ENCODE peak calls at places on chromosomes 1 and 21, in ten cellular contexts. One of them, this sample, is unnamed.

GRCh38 chr1:22870201-22870871 is 102.3 kb downstream of the LACTBL1 start:
- DNase-seq in endothelial cell: no peak
- DNase-seq in testis: peak; percentile 20
- DNase-seq in right atrium auricular region: no peak
- DNase-seq in GM12865: no peak
- DNase-seq in Kasumi-1: no peak
- DNase-seq in NCI-H2081: no peak
- DNase-seq in H7: no peak
- DNase-seq in AG09309: no peak
- DNase-seq in T-helper 17 cell: no peak
- DNase-seq in this sample: no peak

GRCh38 chr1:15279576-15280230 is 32.7 kb downstream of the FHAD1 start:
- DNase-seq in endothelial cell: no peak
- DNase-seq in testis: peak; percentile 55
- DNase-seq in right atrium auricular region: no peak
- DNase-seq in GM12865: no peak
- DNase-seq in Kasumi-1: no peak
- DNase-seq in NCI-H2081: no peak
- DNase-seq in H7: peak; percentile 75
- DNase-seq in AG09309: no peak
- DNase-seq in T-helper 17 cell: no peak
- DNase-seq in this sample: no peak

GRCh38 chr1:64006276-64007051 is 197.0 kb upstream of the UBE2U start:
- DNase-seq in endothelial cell: no peak
- DNase-seq in testis: no peak
- DNase-seq in right atrium auricular region: no peak
- DNase-seq in GM12865: no peak
- DNase-seq in Kasumi-1: no peak
- DNase-seq in NCI-H2081: peak; percentile 83
- DNase-seq in H7: no peak
- DNase-seq in AG09309: no peak
- DNase-seq in T-helper 17 cell: no peak
- DNase-seq in this sample: no peak

GRCh38 chr1:85462931-85463665 is 1.9 kb downstream of the DDAH1 start:
- DNase-seq in endothelial cell: no peak
- DNase-seq in testis: no peak
- DNase-seq in right atrium auricular region: no peak
- DNase-seq in GM12865: no peak
- DNase-seq in Kasumi-1: no peak
- DNase-seq in NCI-H2081: no peak
- DNase-seq in H7: no peak
- DNase-seq in AG09309: no peak
- DNase-seq in T-helper 17 cell: no peak
- DNase-seq in this sample: no peak

GRCh38 chr1:95435611-95436010 is 201.6 kb downstream of the RWDD3 start:
- DNase-seq in endothelial cell: no peak
- DNase-seq in testis: no peak
- DNase-seq in right atrium auricular region: no peak
- DNase-seq in GM12865: no peak
- DNase-seq in Kasumi-1: no peak
- DNase-seq in NCI-H2081: no peak
- DNase-seq in H7: no peak
- DNase-seq in AG09309: no peak
- DNase-seq in T-helper 17 cell: no peak
- DNase-seq in this sample: no peak

GRCh38 chr1:29264773-29265389 is 28.6 kb downstream of the PTPRU start:
- DNase-seq in endothelial cell: no peak
- DNase-seq in testis: no peak
- DNase-seq in right atrium auricular region: no peak
- DNase-seq in GM12865: no peak
- DNase-seq in Kasumi-1: no peak
- DNase-seq in NCI-H2081: no peak
- DNase-seq in H7: no peak
- DNase-seq in AG09309: peak; percentile 53
- DNase-seq in T-helper 17 cell: no peak
- DNase-seq in this sample: no peak

GRCh38 chr1:196393742-196394141 is 214.5 kb downstream of the KCNT2 start:
- DNase-seq in endothelial cell: no peak
- DNase-seq in testis: peak; percentile 70
- DNase-seq in right atrium auricular region: peak; percentile 73
- DNase-seq in GM12865: no peak
- DNase-seq in Kasumi-1: no peak
- DNase-seq in NCI-H2081: no peak
- DNase-seq in H7: no peak
- DNase-seq in AG09309: no peak
- DNase-seq in T-helper 17 cell: no peak
- DNase-seq in this sample: no peak

GRCh38 chr1:12677565-12677964 is 33.7 kb downstream of the AADACL4 start:
- DNase-seq in endothelial cell: no peak
- DNase-seq in testis: no peak
- DNase-seq in right atrium auricular region: no peak
- DNase-seq in GM12865: no peak
- DNase-seq in Kasumi-1: no peak
- DNase-seq in NCI-H2081: no peak
- DNase-seq in H7: no peak
- DNase-seq in AG09309: no peak
- DNase-seq in T-helper 17 cell: no peak
- DNase-seq in this sample: no peak

GRCh38 chr1:245501635-245502034 is 346.9 kb downstream of the KIF26B start:
- DNase-seq in endothelial cell: no peak
- DNase-seq in testis: no peak
- DNase-seq in right atrium auricular region: no peak
- DNase-seq in GM12865: no peak
- DNase-seq in Kasumi-1: peak; percentile 50
- DNase-seq in NCI-H2081: no peak
- DNase-seq in H7: no peak
- DNase-seq in AG09309: no peak
- DNase-seq in T-helper 17 cell: no peak
- DNase-seq in this sample: no peak

GRCh38 chr1:70361727-70362413 is 7.3 kb upstream of the ANKRD13C start:
- DNase-seq in endothelial cell: peak; percentile 20
- DNase-seq in testis: no peak
- DNase-seq in right atrium auricular region: no peak
- DNase-seq in GM12865: no peak
- DNase-seq in Kasumi-1: no peak
- DNase-seq in NCI-H2081: no peak
- DNase-seq in H7: peak; percentile 29
- DNase-seq in AG09309: no peak
- DNase-seq in T-helper 17 cell: no peak
- DNase-seq in this sample: no peak

GRCh38 chr21:45093064-45093532 is 18.7 kb downstream of the ADARB1 start:
- DNase-seq in endothelial cell: no peak
- DNase-seq in testis: no peak
- DNase-seq in right atrium auricular region: no peak
- DNase-seq in GM12865: no peak
- DNase-seq in Kasumi-1: no peak
- DNase-seq in NCI-H2081: no peak
- DNase-seq in H7: no peak
- DNase-seq in AG09309: no peak
- DNase-seq in T-helper 17 cell: no peak
- DNase-seq in this sample: no peak

GRCh38 chr1:156471496-156472490 is 28.8 kb downstream of the MEF2D start:
- DNase-seq in endothelial cell: no peak
- DNase-seq in testis: peak; percentile 78
- DNase-seq in right atrium auricular region: peak; percentile 84
- DNase-seq in GM12865: no peak
- DNase-seq in Kasumi-1: no peak
- DNase-seq in NCI-H2081: peak; percentile 100
- DNase-seq in H7: peak; percentile 29
- DNase-seq in AG09309: no peak
- DNase-seq in T-helper 17 cell: no peak
- DNase-seq in this sample: peak; percentile 84

GRCh38 chr1:147541672-147542548 is 609 bp downstream of the BCL9 start:
- DNase-seq in endothelial cell: peak; percentile 41
- DNase-seq in testis: peak; percentile 54
- DNase-seq in right atrium auricular region: peak; percentile 67
- DNase-seq in GM12865: no peak
- DNase-seq in Kasumi-1: no peak
- DNase-seq in NCI-H2081: peak; percentile 60
- DNase-seq in H7: peak; percentile 67
- DNase-seq in AG09309: no peak
- DNase-seq in T-helper 17 cell: peak; percentile 10
- DNase-seq in this sample: no peak

GRCh38 chr1:24659993-24660665 is 17.0 kb downstream of the SRRM1 start:
- DNase-seq in endothelial cell: no peak
- DNase-seq in testis: no peak
- DNase-seq in right atrium auricular region: no peak
- DNase-seq in GM12865: no peak
- DNase-seq in Kasumi-1: no peak
- DNase-seq in NCI-H2081: no peak
- DNase-seq in H7: no peak
- DNase-seq in AG09309: no peak
- DNase-seq in T-helper 17 cell: no peak
- DNase-seq in this sample: no peak

GRCh38 chr1:101438359-101438758 is 201.5 kb downstream of the S1PR1 start:
- DNase-seq in endothelial cell: peak; percentile 15
- DNase-seq in testis: peak; percentile 28
- DNase-seq in right atrium auricular region: no peak
- DNase-seq in GM12865: peak; percentile 82
- DNase-seq in Kasumi-1: peak; percentile 1
- DNase-seq in NCI-H2081: no peak
- DNase-seq in H7: peak; percentile 4
- DNase-seq in AG09309: no peak
- DNase-seq in T-helper 17 cell: no peak
- DNase-seq in this sample: no peak

GRCh38 chr1:181479137-181479745 is 4.1 kb upstream of the CACNA1E start:
- DNase-seq in endothelial cell: peak; percentile 43
- DNase-seq in testis: peak; percentile 68
- DNase-seq in right atrium auricular region: no peak
- DNase-seq in GM12865: peak; percentile 82
- DNase-seq in Kasumi-1: peak; percentile 68
- DNase-seq in NCI-H2081: peak; percentile 71
- DNase-seq in H7: peak; percentile 81
- DNase-seq in AG09309: peak; percentile 21
- DNase-seq in T-helper 17 cell: no peak
- DNase-seq in this sample: no peak

GRCh38 chr1:110035236-110035752 is 870 bp downstream of the STRIP1 start:
- DNase-seq in endothelial cell: no peak
- DNase-seq in testis: no peak
- DNase-seq in right atrium auricular region: no peak
- DNase-seq in GM12865: no peak
- DNase-seq in Kasumi-1: peak; percentile 45
- DNase-seq in NCI-H2081: no peak
- DNase-seq in H7: no peak
- DNase-seq in AG09309: no peak
- DNase-seq in T-helper 17 cell: no peak
- DNase-seq in this sample: no peak

GRCh38 chr1:73065585-73065984 is 783.2 kb upstream of the NEGR1 start:
- DNase-seq in endothelial cell: no peak
- DNase-seq in testis: no peak
- DNase-seq in right atrium auricular region: no peak
- DNase-seq in GM12865: no peak
- DNase-seq in Kasumi-1: no peak
- DNase-seq in NCI-H2081: peak; percentile 62
- DNase-seq in H7: peak; percentile 30
- DNase-seq in AG09309: no peak
- DNase-seq in T-helper 17 cell: no peak
- DNase-seq in this sample: no peak

GRCh38 chr1:94130851-94131595 is 10.1 kb upstream of the ABCA4 start:
- DNase-seq in endothelial cell: no peak
- DNase-seq in testis: no peak
- DNase-seq in right atrium auricular region: no peak
- DNase-seq in GM12865: no peak
- DNase-seq in Kasumi-1: no peak
- DNase-seq in NCI-H2081: no peak
- DNase-seq in H7: no peak
- DNase-seq in AG09309: no peak
- DNase-seq in T-helper 17 cell: no peak
- DNase-seq in this sample: no peak